ENCODE peak calls at places on chromosomes 4 and X, in six cellular contexts. Z is HCT116, K is ascending aorta, N is pancreas, Q is fibroblast of lung, P is A673. F is an unnamed sample.
A peak's percentile ranks its signal among the peaks of the same experiment; 100 is the strongest.

GRCh38 chr4:18202510-18202909 is 181.0 kb upstream of the LCORL start:
- DNase-seq in N (no peak), Z (no peak), P (no peak), K (no peak), Q (no peak), F (no peak)

GRCh38 chrX:16671005-16671404 is 21.0 kb downstream of the S100G start:
- DNase-seq in P (peak; percentile 75), N (no peak), Q (peak; percentile 69), K (no peak), Z (peak; percentile 12), F (peak; percentile 30)

GRCh38 chr4:27397886-27398285 is 537.2 kb downstream of the STIM2 start:
- DNase-seq in N (no peak), P (no peak), Z (no peak), K (no peak), Q (peak; percentile 2), F (no peak)

GRCh38 chr4:165541773-165542459 is 163.1 kb downstream of the CPE start:
- DNase-seq in N (no peak), P (no peak), K (no peak), Q (no peak), Z (no peak), F (no peak)

GRCh38 chr4:3657917-3658913 is 108.0 kb upstream of the ADRA2C start:
- DNase-seq in Z (no peak), Q (peak; percentile 86), P (peak; percentile 51), N (no peak), K (peak; percentile 75), F (no peak)

GRCh38 chr4:99403380-99404194 is 31.6 kb downstream of the ADH7 start:
- DNase-seq in P (no peak), Q (peak; percentile 79), K (no peak), N (no peak), Z (no peak), F (no peak)

GRCh38 chr4:128244379-128244778 is 43.2 kb downstream of the PGRMC2 start:
- DNase-seq in K (no peak), Q (no peak), Z (no peak), P (no peak), N (no peak), F (no peak)

GRCh38 chrX:78593701-78594100 is 65.4 kb downstream of the RTL3 start:
- DNase-seq in N (no peak), Z (no peak), K (no peak), P (no peak), Q (no peak), F (no peak)

GRCh38 chr4:16031554-16032381 is 52.1 kb downstream of the PROM1 start:
- DNase-seq in P (peak; percentile 49), N (no peak), K (no peak), Q (no peak), Z (no peak), F (no peak)

GRCh38 chrX:1462596-1463251 is 10.0 kb upstream of the ASMTL start:
- DNase-seq in Z (no peak), Q (no peak), K (no peak), N (no peak), P (no peak), F (peak; percentile 53)

GRCh38 chr4:113052379-113052951 is 3.0 kb downstream of the ANK2 start:
- DNase-seq in P (no peak), Q (peak; percentile 23), K (no peak), N (no peak), Z (no peak), F (no peak)

GRCh38 chrX:94288325-94288724 is 614.3 kb downstream of the FAM133A start:
- DNase-seq in Q (no peak), N (no peak), K (no peak), P (no peak), Z (no peak), F (no peak)

GRCh38 chrX:151902813-151903591 is 9.7 kb upstream of the MAGEA4 start:
- DNase-seq in K (no peak), P (no peak), Z (peak; percentile 29), N (no peak), Q (peak; percentile 71), F (no peak)

GRCh38 chr4:4248885-4249203 is 821 bp upstream of the TMEM128 start:
- DNase-seq in P (no peak), N (no peak), Q (no peak), K (no peak), Z (no peak), F (no peak)

GRCh38 chr4:20368926-20369325 is 117.2 kb downstream of the SLIT2 start:
- DNase-seq in N (no peak), Q (peak; percentile 33), Z (no peak), P (no peak), K (no peak), F (no peak)

GRCh38 chr4:1369091-1369450 is 22.1 kb downstream of the UVSSA start:
- DNase-seq in Z (no peak), K (no peak), N (no peak), P (no peak), Q (no peak), F (no peak)
- H3K36me3 ChIP-seq in Z (no peaks in the 10 kb centered on the region), K (peaks cover 8% of the 10 kb centered on the region), N (no peaks in the 10 kb centered on the region), P (no peaks in the 10 kb centered on the region), Q (peaks cover 4% of the 10 kb centered on the region), F (peaks cover 14% of the 10 kb centered on the region)

GRCh38 chrX:97629597-97629985 is 745.9 kb downstream of the RPA4 start:
- DNase-seq in Q (no peak), P (no peak), N (no peak), K (no peak), Z (no peak), F (no peak)

GRCh38 chrX:97628807-97629596 is 745.3 kb downstream of the RPA4 start:
- DNase-seq in N (no peak), Z (no peak), K (no peak), Q (no peak), P (no peak), F (no peak)

GRCh38 chrX:97633798-97634197 is 750.1 kb downstream of the RPA4 start:
- DNase-seq in P (no peak), N (no peak), Z (no peak), K (no peak), Q (no peak), F (no peak)

GRCh38 chrX:97628326-97628725 is 744.6 kb downstream of the RPA4 start:
- DNase-seq in P (no peak), Z (no peak), K (no peak), Q (no peak), N (no peak), F (no peak)
- H3K27ac ChIP-seq in P (no peak overlapping the region), Z (no peak overlapping the region), K (no peak overlapping the region), Q (no peak overlapping the region), N (no peak overlapping the region), F (no peak overlapping the region)

DNA sequence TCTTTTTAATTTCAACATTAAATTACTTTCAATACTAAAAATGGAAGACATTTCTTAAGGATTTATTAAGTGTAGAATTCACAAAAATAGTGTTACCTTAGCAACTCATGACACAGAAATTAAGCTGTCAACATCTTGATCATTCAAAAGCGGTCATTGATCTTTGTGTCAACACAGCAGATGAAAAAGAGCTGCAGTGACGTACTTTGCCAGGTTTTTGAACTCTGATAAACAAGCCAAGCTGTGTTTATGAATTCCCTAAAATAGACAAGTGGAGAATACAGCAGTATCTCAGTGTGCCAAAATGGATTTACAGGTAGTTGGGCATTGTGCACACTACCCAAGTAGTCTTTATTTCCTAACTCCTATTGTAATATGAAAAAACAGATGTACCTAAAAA is 1141.8 kb upstream of the PCDH7 start:
- DNase-seq in Z (no peak), Q (no peak), N (no peak), P (no peak), K (no peak), F (no peak)
- H3K9me3 ChIP-seq in Z (no peaks in the 10 kb centered on the region), Q (no peaks in the 10 kb centered on the region), N (no peaks in the 10 kb centered on the region), P (no peaks in the 10 kb centered on the region), K (no peaks in the 10 kb centered on the region), F (no peaks in the 10 kb centered on the region)

GRCh38 chr4:86771141-86771540 is 78.0 kb downstream of the SLC10A6 start:
- DNase-seq in K (no peak), Z (no peak), N (no peak), Q (no peak), P (no peak), F (no peak)

GRCh38 chr4:86775061-86775460 is 74.1 kb downstream of the SLC10A6 start:
- DNase-seq in Q (no peak), N (no peak), K (no peak), P (no peak), Z (no peak), F (no peak)

DNA sequence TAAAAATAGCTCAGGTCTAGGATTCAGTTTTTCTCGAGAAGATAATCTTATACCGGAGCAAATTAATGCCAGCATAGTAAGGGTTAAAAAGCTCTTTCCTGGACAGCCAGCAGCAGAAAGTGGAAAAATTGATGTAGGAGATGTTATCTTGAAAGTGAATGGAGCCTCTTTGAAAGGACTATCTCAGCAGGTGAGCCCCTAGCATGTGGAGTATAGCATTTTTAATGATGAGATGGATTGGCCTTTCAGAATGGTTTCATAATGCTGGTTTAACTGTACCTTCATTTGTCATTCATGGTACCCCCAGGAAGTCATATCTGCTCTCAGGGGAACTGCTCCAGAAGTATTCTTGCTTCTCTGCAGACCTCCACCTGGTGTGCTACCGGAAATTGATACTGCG is 79.4 kb downstream of the SLC10A6 start:
- DNase-seq in Q (no peak), Z (no peak), K (no peak), N (no peak), P (peak; percentile 54), F (no peak)
- H3K36me3 ChIP-seq in Q (peaks cover 9% of the 10 kb centered on the region), Z (peaks cover 2% of the 10 kb centered on the region), K (peaks cover 6% of the 10 kb centered on the region), N (no peaks in the 10 kb centered on the region), P (peaks cover 86% of the 10 kb centered on the region), F (no peaks in the 10 kb centered on the region)

DNA sequence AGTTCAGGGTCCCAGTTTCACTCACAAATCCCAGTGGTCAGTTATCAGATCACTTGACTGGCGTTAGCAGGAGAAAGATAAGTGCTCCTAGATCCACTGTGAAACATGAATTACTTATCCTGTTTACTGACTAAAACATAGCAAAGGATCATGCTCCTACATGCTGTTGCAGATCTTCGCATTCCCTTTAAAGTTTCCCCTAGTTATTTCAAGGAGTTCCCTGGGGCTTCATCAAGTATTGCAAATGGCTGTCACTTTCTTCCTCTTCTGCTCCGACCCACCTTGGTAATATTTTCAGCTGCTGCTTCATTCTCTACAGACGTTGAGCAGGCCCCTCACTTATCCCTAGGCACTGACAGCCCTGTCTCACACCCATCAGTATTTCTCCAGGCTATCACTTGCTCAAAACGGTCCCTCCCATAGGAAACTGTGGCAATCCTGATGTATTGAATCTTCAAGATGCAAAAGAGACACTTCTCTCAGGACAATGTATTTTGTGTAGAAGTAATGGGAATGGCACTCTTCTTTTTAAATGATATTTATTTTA is 466.0 kb downstream of the INPP4B start:
- DNase-seq in Q (no peak), N (no peak), K (no peak), P (no peak), Z (no peak), F (no peak)
- H3K27ac ChIP-seq in Q (peak overlapping the region; percentile 65), N (peak overlapping the region; percentile 12), K (peak overlapping the region; percentile 71), P (peak overlapping the region; percentile 46), Z (peak overlapping the region; percentile 83), F (peak overlapping the region; percentile 1)

GRCh38 chrX:155998116-155998515 is 620 bp downstream of the IL9R start:
- DNase-seq in N (no peak), P (no peak), Q (no peak), K (no peak), Z (no peak), F (no peak)

GRCh38 chrX:155997436-155997835 is at the start of gene IL9R:
- DNase-seq in N (no peak), Z (no peak), P (no peak), Q (no peak), K (no peak), F (peak; percentile 8)

GRCh38 chrX:155998761-155999510 is 1.4 kb downstream of the IL9R start:
- DNase-seq in K (no peak), N (no peak), Z (no peak), P (no peak), Q (no peak), F (no peak)

GRCh38 chrX:155993421-155993820 is 4.1 kb upstream of the IL9R start:
- DNase-seq in Q (no peak), P (no peak), Z (no peak), K (no peak), N (no peak), F (no peak)

GRCh38 chrX:155995476-155995875 is 2.0 kb upstream of the IL9R start:
- DNase-seq in Q (no peak), N (no peak), P (no peak), K (no peak), Z (no peak), F (no peak)
- H3K9me3 ChIP-seq in Q (no peaks in the 10 kb centered on the region), N (no peaks in the 10 kb centered on the region), P (no peaks in the 10 kb centered on the region), K (no peaks in the 10 kb centered on the region), Z (no peaks in the 10 kb centered on the region), F (no peaks in the 10 kb centered on the region)